ENCODE peak calls at places on chromosomes 5 and 9, in six cellular contexts. A is HCT116, I is A673, M is substantia nigra, Q is colonic mucosa, O is neural progenitor cell. C is an unnamed sample.

GRCh38 chr9:16824545-16825041 is 45.9 kb downstream of the BNC2 start:
- DNase-seq in A (no peak), I (peak; percentile 8), M (no peak), Q (no peak), O (peak; percentile 26), C (no peak)

GRCh38 chr5:65808818-65809217 is 86.8 kb downstream of the NLN start:
- DNase-seq in A (peak; percentile 26), I (no peak), M (no peak), Q (no peak), O (no peak), C (no peak)

GRCh38 chr5:176542135-176542595 is 5.0 kb upstream of the RNF44 start:
- DNase-seq in A (no peak), I (no peak), M (no peak), Q (peak; percentile 84), O (no peak), C (peak; percentile 81)

GRCh38 chr5:33206962-33207506 is 233.7 kb upstream of the TARS1 start:
- DNase-seq in A (no peak), I (no peak), M (no peak), Q (no peak), O (no peak), C (no peak)

GRCh38 chr5:79759436-79759835 is 69.8 kb downstream of the CMYA5 start:
- DNase-seq in A (no peak), I (no peak), M (no peak), Q (no peak), O (no peak), C (no peak)

GRCh38 chr5:28807230-28807629 is 1768.8 kb upstream of the CDH9 start:
- DNase-seq in A (no peak), I (no peak), M (no peak), Q (no peak), O (no peak), C (no peak)

GRCh38 chr5:6730407-6730806 is 17.2 kb downstream of the TENT4A start:
- DNase-seq in A (no peak), I (no peak), M (no peak), Q (no peak), O (no peak), C (peak; percentile 51)

GRCh38 chr5:33330992-33331391 is 109.8 kb upstream of the TARS1 start:
- DNase-seq in A (no peak), I (no peak), M (no peak), Q (no peak), O (no peak), C (no peak)

GRCh38 chr5:180140627-180141006 is 68.4 kb downstream of the RASGEF1C start:
- DNase-seq in A (no peak), I (no peak), M (no peak), Q (peak; percentile 12), O (no peak), C (no peak)

GRCh38 chr5:133732536-133732935 is 120.2 kb upstream of the FSTL4 start:
- DNase-seq in A (no peak), I (no peak), M (no peak), Q (no peak), O (no peak), C (no peak)

GRCh38 chr9:121373401-121373769 is 3.3 kb upstream of the STOM start:
- DNase-seq in A (no peak), I (no peak), M (no peak), Q (no peak), O (no peak), C (no peak)

GRCh38 chr9:72383978-72384709 is 19.1 kb upstream of the ZFAND5 start:
- DNase-seq in A (no peak), I (no peak), M (no peak), Q (no peak), O (no peak), C (no peak)

GRCh38 chr5:33649801-33650482 is 209.2 kb downstream of the TARS1 start:
- DNase-seq in A (no peak), I (no peak), M (no peak), Q (no peak), O (peak; percentile 71), C (no peak)

GRCh38 chr5:73899055-73899454 is 273.1 kb downstream of the ARHGEF28 start:
- DNase-seq in A (no peak), I (no peak), M (no peak), Q (no peak), O (no peak), C (no peak)

GRCh38 chr5:75734913-75735789 is 17.9 kb upstream of the POC5 start:
- DNase-seq in A (peak; percentile 3), I (peak; percentile 67), M (peak; percentile 6), Q (peak; percentile 47), O (peak; percentile 58), C (peak; percentile 37)

GRCh38 chr5:34626036-34626435 is 30.1 kb upstream of the RAI14 start:
- DNase-seq in A (no peak), I (no peak), M (no peak), Q (no peak), O (no peak), C (no peak)

GRCh38 chr5:180811623-180812119 is 9.1 kb upstream of the MGAT1 start:
- DNase-seq in A (no peak), I (no peak), M (no peak), Q (no peak), O (no peak), C (no peak)

GRCh38 chr5:86838078-86838477 is 220.3 kb downstream of the COX7C start:
- DNase-seq in A (no peak), I (no peak), M (no peak), Q (no peak), O (no peak), C (no peak)
- H3K27ac ChIP-seq in A (no peak overlapping the region), I (no peak overlapping the region), M (no peak overlapping the region), Q (no peak overlapping the region), O (no peak overlapping the region), C (no peak overlapping the region)

GRCh38 chr9:19124430-19124793 is 2.9 kb downstream of the PLIN2 start:
- DNase-seq in A (no peak), I (no peak), M (no peak), Q (no peak), O (no peak), C (no peak)

GRCh38 chr9:19133549-19134345 is 6.5 kb upstream of the PLIN2 start:
- DNase-seq in A (no peak), I (no peak), M (no peak), Q (no peak), O (no peak), C (no peak)

GRCh38 chr9:19130436-19130835 is 3.1 kb upstream of the PLIN2 start:
- DNase-seq in A (no peak), I (no peak), M (no peak), Q (no peak), O (peak; percentile 69), C (no peak)

GRCh38 chr9:19122490-19123042 is 4.7 kb downstream of the PLIN2 start:
- DNase-seq in A (no peak), I (no peak), M (no peak), Q (no peak), O (no peak), C (no peak)

DNA sequence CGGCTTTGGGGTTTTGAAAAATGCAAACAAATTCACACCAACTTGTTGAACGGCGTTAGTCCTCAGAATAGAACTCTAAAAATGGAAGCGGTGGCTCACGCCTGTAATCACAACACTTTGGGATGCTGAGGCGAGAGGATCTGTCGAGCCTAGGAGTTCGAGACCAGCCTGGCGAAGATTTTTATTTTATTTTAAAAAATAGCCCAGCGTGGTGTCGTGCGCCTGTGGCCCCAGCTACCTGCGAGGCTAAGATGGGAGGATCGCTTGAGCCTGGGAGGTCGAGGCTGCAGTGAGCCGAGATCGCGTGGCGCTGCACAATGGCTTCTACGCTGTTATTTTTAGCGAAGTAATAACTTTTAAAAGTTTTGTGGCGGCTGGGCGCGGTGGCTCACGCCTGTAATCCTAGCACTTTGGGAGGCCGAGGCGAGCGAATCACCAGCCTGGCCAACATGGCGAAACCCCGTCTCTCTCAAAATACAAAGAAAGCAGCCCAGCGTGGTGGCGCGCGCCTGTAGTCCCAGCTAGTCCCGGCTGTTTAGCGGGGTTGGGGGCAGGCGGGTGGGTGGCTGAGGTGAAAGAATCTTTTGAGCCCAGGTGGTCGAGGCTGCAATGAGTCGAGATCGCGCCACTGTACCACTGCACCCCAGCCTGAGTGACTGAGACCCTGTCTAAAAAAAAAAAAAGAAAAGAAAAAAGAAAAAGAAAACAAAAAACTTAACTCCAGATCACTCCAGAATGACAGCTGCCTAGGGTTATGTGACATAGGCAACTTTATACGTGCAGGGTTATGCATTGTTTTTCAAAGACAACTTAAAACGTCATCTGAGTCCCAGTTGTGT is 808 bp upstream of the PLIN2 start:
- DNase-seq in A (no peak), I (no peak), M (no peak), Q (peak; percentile 50), O (peak; percentile 77), C (peak; percentile 61)
- H3K27ac ChIP-seq in A (peak overlapping the region; percentile 70), I (no peak overlapping the region), M (peak overlapping the region; percentile 88), Q (peak overlapping the region; percentile 93), O (peak overlapping the region; percentile 8), C (peak overlapping the region; percentile 86)

GRCh38 chr5:59528226-59528862 is 365.2 kb downstream of the PDE4D start:
- DNase-seq in A (no peak), I (peak; percentile 24), M (no peak), Q (no peak), O (peak; percentile 21), C (no peak)

GRCh38 chr5:59522201-59522831 is 371.2 kb downstream of the PDE4D start:
- DNase-seq in A (no peak), I (no peak), M (no peak), Q (no peak), O (no peak), C (no peak)

GRCh38 chr5:59525957-59526356 is 367.6 kb downstream of the PDE4D start:
- DNase-seq in A (no peak), I (peak; percentile 19), M (no peak), Q (no peak), O (no peak), C (no peak)

GRCh38 chr5:59529286-59529685 is 364.2 kb downstream of the PDE4D start:
- DNase-seq in A (no peak), I (no peak), M (no peak), Q (no peak), O (no peak), C (no peak)

GRCh38 chr5:59525310-59525709 is 368.2 kb downstream of the PDE4D start:
- DNase-seq in A (no peak), I (no peak), M (no peak), Q (no peak), O (no peak), C (no peak)
- H3K27ac ChIP-seq in A (no peak overlapping the region), I (no peak overlapping the region), M (no peak overlapping the region), Q (peak overlapping the region; percentile 25), O (no peak overlapping the region), C (no peak overlapping the region)

GRCh38 chr9:92770005-92770995 is 5.7 kb upstream of the BICD2 start:
- DNase-seq in A (no peak), I (peak; percentile 49), M (no peak), Q (peak; percentile 46), O (no peak), C (peak; percentile 72)

GRCh38 chr9:92774274-92774673 is 9.6 kb upstream of the BICD2 start:
- DNase-seq in A (no peak), I (peak; percentile 18), M (no peak), Q (no peak), O (no peak), C (no peak)

GRCh38 chr9:92773810-92774209 is 9.2 kb upstream of the BICD2 start:
- DNase-seq in A (no peak), I (no peak), M (no peak), Q (no peak), O (no peak), C (no peak)

GRCh38 chr9:92769276-92769675 is 4.6 kb upstream of the BICD2 start:
- DNase-seq in A (no peak), I (no peak), M (no peak), Q (no peak), O (no peak), C (no peak)

GRCh38 chr9:92771309-92771708 is 6.7 kb upstream of the BICD2 start:
- DNase-seq in A (no peak), I (no peak), M (no peak), Q (no peak), O (no peak), C (no peak)
- H3K27ac ChIP-seq in A (no peak overlapping the region), I (no peak overlapping the region), M (no peak overlapping the region), Q (no peak overlapping the region), O (no peak overlapping the region), C (no peak overlapping the region)

C was measured in CD4-positive, CD25-positive, alpha-beta regulatory T cell.